ENCODE peak calls at places on chromosomes 1 and 21, in four cellular contexts. One of them, this sample, is unnamed.

GRCh38 chr21:36355071-36355680 is 30.0 kb upstream of the CHAF1B start:
- DNase-seq in GM13977: no peak
- DNase-seq in psoas muscle: no peak
- DNase-seq in thoracic aorta: no peak
- DNase-seq in this sample: no peak

GRCh38 chr1:19771350-19771749 is 28.4 kb downstream of the TMCO4 start:
- DNase-seq in GM13977: no peak
- DNase-seq in thoracic aorta: no peak
- DNase-seq in psoas muscle: no peak
- DNase-seq in this sample: no peak

GRCh38 chr1:89546082-89546889 is 21.7 kb downstream of the LRRC8B start:
- DNase-seq in thoracic aorta: no peak
- DNase-seq in psoas muscle: no peak
- DNase-seq in GM13977: no peak
- DNase-seq in this sample: no peak

GRCh38 chr1:158027485-158027884 is 34.0 kb downstream of the KIRREL1 start:
- DNase-seq in GM13977: no peak
- DNase-seq in psoas muscle: no peak
- DNase-seq in thoracic aorta: no peak
- DNase-seq in this sample: no peak

GRCh38 chr21:25215698-25216384 is 391.4 kb downstream of the MRPL39 start:
- DNase-seq in GM13977: no peak
- DNase-seq in psoas muscle: no peak
- DNase-seq in thoracic aorta: no peak
- DNase-seq in this sample: no peak

GRCh38 chr1:86887479-86888162 is 26.3 kb downstream of the SELENOF start:
- DNase-seq in GM13977: no peak
- DNase-seq in thoracic aorta: no peak
- DNase-seq in psoas muscle: no peak
- DNase-seq in this sample: no peak

GRCh38 chr1:164635784-164636729 is 77.1 kb downstream of the PBX1 start:
- DNase-seq in thoracic aorta: no peak
- DNase-seq in GM13977: no peak
- DNase-seq in psoas muscle: no peak
- DNase-seq in this sample: no peak

GRCh38 chr1:89633103-89633744 is at the start of gene LRRC8C:
- DNase-seq in psoas muscle: peak
- DNase-seq in GM13977: peak
- DNase-seq in thoracic aorta: no peak
- DNase-seq in this sample: peak

GRCh38 chr1:3787347-3787710 is 9.0 kb downstream of the LRRC47 start:
- DNase-seq in thoracic aorta: no peak
- DNase-seq in psoas muscle: no peak
- DNase-seq in GM13977: no peak
- DNase-seq in this sample: no peak

GRCh38 chr1:99849413-99849743 is 783 bp upstream of the AGL start:
- DNase-seq in psoas muscle: no peak
- DNase-seq in thoracic aorta: no peak
- DNase-seq in GM13977: no peak
- DNase-seq in this sample: peak

GRCh38 chr1:160359559-160360226 is 7.2 kb upstream of the NHLH1 start:
- DNase-seq in thoracic aorta: no peak
- DNase-seq in GM13977: no peak
- DNase-seq in psoas muscle: no peak
- DNase-seq in this sample: no peak

GRCh38 chr1:93617670-93618488 is 63.8 kb downstream of the BCAR3 start:
- DNase-seq in psoas muscle: no peak
- DNase-seq in thoracic aorta: no peak
- DNase-seq in GM13977: no peak
- DNase-seq in this sample: no peak

GRCh38 chr1:96236156-96236739 is 485.3 kb upstream of the PTBP2 start:
- DNase-seq in psoas muscle: no peak
- DNase-seq in GM13977: peak
- DNase-seq in thoracic aorta: no peak
- DNase-seq in this sample: peak

GRCh38 chr1:47424336-47424982 is 8.4 kb downstream of the FOXE3 start:
- DNase-seq in psoas muscle: no peak
- DNase-seq in thoracic aorta: no peak
- DNase-seq in GM13977: no peak
- DNase-seq in this sample: no peak

GRCh38 chr1:41977329-41977728 is 58.6 kb upstream of the HIVEP3 start:
- DNase-seq in psoas muscle: no peak
- DNase-seq in thoracic aorta: no peak
- DNase-seq in GM13977: no peak
- DNase-seq in this sample: no peak

GRCh38 chr1:55352080-55352800 is 137.1 kb upstream of the USP24 start:
- DNase-seq in GM13977: no peak
- DNase-seq in thoracic aorta: no peak
- DNase-seq in psoas muscle: peak
- DNase-seq in this sample: no peak

GRCh38 chr1:92902406-92902744 is 58.9 kb downstream of the DIPK1A start:
- DNase-seq in GM13977: no peak
- DNase-seq in thoracic aorta: no peak
- DNase-seq in psoas muscle: no peak
- DNase-seq in this sample: no peak

GRCh38 chr21:31731112-31731801 is 661 bp downstream of the SCAF4 start:
- DNase-seq in GM13977: peak
- DNase-seq in thoracic aorta: no peak
- DNase-seq in psoas muscle: peak
- DNase-seq in this sample: peak
- TF ChIP-seq CTCF in GM13977: peak
- TF ChIP-seq CTCF in thoracic aorta: no peak
- TF ChIP-seq CTCF in psoas muscle: peak
- TF ChIP-seq CTCF in this sample: no peak

GRCh38 chr1:24849653-24850295 is 80.3 kb downstream of the RUNX3 start:
- DNase-seq in GM13977: no peak
- DNase-seq in thoracic aorta: no peak
- DNase-seq in psoas muscle: no peak
- DNase-seq in this sample: no peak
- TF ChIP-seq CTCF in GM13977: peak
- TF ChIP-seq CTCF in thoracic aorta: no peak
- TF ChIP-seq CTCF in psoas muscle: no peak
- TF ChIP-seq CTCF in this sample: no peak

DNA sequence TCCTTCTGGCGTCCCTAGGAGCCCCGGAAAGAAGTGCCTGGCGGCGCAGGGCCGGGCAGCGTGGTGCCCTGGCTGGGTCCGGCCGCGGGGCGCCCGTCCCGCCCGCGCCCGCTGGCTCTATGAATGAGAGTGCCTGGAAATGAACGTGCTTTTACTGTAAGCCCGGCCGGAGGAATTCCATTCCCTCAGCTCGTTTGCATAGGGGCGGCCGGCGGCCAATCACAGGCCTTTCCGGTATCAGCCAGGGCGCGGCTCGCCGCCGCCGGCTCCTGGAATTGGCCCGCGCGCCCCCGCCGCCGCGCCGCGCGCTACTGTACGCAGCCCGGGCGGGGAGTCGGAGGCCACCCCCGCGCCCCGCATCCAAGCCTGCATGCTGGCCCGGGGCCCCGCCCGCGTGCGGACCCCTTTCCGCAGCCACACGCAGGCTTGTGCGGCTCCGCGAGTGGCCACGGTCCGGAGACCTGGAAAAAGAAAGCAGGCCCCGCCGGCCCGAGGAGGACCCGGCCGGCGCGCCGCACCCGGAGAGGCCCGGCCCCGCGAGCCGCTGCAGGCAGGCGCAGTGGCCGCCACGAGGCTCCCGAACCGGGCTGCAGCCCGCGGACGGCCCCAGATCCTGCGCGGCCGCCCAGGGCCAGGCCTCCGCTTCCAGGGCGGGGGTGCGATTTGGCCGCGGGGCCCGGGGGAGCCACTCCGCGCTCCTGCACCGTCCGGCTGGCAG is 160.4 kb downstream of the RUNX1 start:
- DNase-seq in thoracic aorta: peak
- DNase-seq in GM13977: peak
- DNase-seq in psoas muscle: peak
- DNase-seq in this sample: peak
- TF ChIP-seq CTCF in thoracic aorta: no peak
- TF ChIP-seq CTCF in GM13977: no peak
- TF ChIP-seq CTCF in psoas muscle: no peak
- TF ChIP-seq CTCF in this sample: no peak

GRCh38 chr1:17251246-17251645 is 2.3 kb downstream of the PADI3 start:
- DNase-seq in GM13977: no peak
- DNase-seq in thoracic aorta: no peak
- DNase-seq in psoas muscle: no peak
- DNase-seq in this sample: no peak

GRCh38 chr1:17245926-17246325 is 3.0 kb upstream of the PADI3 start:
- DNase-seq in psoas muscle: no peak
- DNase-seq in thoracic aorta: no peak
- DNase-seq in GM13977: no peak
- DNase-seq in this sample: peak

GRCh38 chr1:17251699-17252376 is 2.9 kb downstream of the PADI3 start:
- DNase-seq in psoas muscle: no peak
- DNase-seq in thoracic aorta: no peak
- DNase-seq in GM13977: no peak
- DNase-seq in this sample: no peak

GRCh38 chr1:17248781-17249180 is at the start of gene PADI3:
- DNase-seq in thoracic aorta: no peak
- DNase-seq in GM13977: no peak
- DNase-seq in psoas muscle: no peak
- DNase-seq in this sample: no peak

DNA sequence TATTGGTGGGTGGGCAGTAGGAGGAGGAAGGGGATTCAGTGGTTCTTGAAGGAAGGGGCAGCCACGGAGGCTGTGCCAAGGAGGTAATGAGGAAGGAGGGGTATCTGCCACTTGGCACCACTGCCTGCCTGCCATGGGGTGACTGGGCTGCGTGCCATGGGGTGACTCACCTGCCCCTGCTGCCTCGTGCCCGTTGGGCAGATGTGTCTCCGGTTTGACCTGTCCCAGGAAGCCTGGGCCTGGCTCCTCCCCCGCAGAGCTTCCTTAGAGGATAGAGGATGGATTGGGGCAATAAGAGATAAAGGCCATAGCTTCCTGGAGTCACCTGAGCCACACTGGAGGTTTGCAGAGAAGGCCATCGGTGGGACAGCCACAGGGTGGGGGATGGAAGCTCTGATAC is 1.7 kb downstream of the PADI3 start:
- DNase-seq in psoas muscle: no peak
- DNase-seq in thoracic aorta: no peak
- DNase-seq in GM13977: no peak
- DNase-seq in this sample: no peak
- TF ChIP-seq CTCF in psoas muscle: no peak
- TF ChIP-seq CTCF in thoracic aorta: no peak
- TF ChIP-seq CTCF in GM13977: no peak
- TF ChIP-seq CTCF in this sample: no peak

DNA sequence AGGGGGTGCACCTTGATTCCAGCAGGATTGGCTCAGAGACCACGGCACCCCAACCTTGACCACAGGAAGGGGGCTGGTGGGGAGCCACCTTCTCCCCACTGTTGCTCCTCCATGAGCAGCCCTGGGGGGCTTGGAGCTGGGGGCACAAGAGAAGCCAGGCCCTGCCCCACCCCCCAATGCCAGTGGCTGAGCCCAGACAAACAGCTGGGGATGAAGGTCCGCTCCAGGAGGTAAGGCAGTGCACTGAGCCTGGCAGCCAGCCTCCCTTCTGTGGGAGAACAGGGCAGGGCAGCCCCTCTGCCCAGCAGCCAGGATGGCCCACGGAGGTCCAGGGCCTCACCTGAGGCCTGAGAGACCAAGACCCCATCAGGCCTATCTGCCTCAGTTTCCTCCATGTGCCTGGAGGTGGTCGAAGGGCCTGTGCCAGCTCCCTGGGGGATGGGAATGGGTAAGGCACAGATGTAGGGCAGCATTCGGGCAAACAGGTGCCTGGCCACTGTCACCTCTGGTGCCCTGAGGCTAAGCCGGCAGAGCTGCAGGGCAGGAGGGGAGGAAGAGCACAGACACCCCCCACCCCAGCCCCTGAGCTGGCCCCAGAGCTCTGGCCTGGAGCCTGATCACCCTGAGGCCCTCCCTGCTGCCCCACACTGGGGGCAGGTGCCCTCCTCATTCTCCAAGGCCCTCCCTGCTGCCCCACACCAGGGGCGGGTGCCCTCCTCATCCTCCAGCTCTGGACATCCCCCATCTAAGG is 7.1 kb downstream of the ITGB2 start:
- DNase-seq in psoas muscle: no peak
- DNase-seq in GM13977: no peak
- DNase-seq in thoracic aorta: no peak
- DNase-seq in this sample: peak
- TF ChIP-seq CTCF in psoas muscle: no peak
- TF ChIP-seq CTCF in GM13977: no peak
- TF ChIP-seq CTCF in thoracic aorta: no peak
- TF ChIP-seq CTCF in this sample: no peak

DNA sequence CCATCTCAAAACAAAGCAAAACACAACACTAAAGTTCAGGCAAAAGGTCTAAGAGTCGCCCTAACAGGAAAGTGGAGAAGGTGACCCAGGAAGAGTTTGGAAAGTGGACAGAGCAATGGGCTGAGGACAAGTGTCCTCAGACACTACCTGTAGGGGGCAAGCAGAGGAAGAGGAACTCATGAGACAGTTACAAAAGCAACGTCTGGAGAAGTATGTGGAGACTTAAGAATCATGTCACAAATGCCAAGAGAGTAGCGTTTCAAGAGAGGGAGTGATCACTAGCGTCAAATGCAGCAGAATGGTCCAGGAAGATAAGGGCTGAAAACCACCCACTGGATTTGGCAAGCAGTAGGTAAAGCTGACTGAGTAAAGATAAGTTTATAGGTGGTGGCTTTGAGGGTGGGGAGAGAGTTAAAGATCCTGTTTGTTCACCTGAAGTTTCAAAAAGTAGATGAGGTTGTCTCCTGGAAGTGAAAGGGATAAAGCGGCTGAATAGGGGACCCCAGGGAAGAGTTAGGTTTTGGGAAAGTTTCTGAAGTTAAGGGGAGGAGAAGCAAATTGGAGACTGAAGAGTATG is 3.2 kb downstream of the BSDC1 start:
- DNase-seq in thoracic aorta: no peak
- DNase-seq in GM13977: no peak
- DNase-seq in psoas muscle: no peak
- DNase-seq in this sample: no peak
- TF ChIP-seq CTCF in thoracic aorta: no peak
- TF ChIP-seq CTCF in GM13977: no peak
- TF ChIP-seq CTCF in psoas muscle: no peak
- TF ChIP-seq CTCF in this sample: no peak

DNA sequence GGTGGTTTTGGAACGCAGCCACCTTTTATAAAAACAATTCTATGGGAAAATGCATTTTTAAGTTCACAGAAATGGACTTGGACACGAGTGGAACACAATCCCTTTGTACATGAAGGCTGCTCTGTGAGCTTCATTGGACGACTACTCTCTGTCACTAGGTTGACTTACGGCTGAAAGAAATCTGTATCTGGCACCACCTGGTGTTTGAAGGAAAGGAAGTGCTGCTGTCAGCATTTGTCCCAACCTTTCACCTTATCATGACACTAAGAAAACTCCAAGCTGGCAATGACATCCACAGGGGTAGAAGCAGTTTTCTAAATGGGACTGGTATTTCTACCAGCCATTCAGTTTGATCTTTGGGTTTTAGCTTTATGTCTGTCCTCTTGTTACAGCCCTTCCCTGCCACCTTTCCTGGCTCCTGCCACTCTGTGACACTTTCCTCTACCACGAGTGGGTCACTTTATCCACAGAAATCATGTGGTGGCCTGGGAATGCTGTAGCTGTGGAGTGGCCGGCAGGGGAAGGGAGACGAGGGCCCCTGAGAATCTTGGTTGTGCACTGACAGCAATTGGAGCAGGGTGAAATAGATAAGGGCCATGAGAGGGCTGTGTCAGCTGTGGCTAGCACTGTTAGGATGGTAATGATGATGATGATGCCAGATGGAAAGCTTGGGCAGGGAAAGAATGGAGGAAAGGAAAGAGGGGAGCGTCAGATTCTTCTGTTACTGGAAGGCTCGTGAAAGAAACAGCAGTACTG is 85.2 kb downstream of the TBX19 start:
- DNase-seq in thoracic aorta: no peak
- DNase-seq in psoas muscle: no peak
- DNase-seq in GM13977: no peak
- DNase-seq in this sample: no peak
- TF ChIP-seq CTCF in thoracic aorta: no peak
- TF ChIP-seq CTCF in psoas muscle: no peak
- TF ChIP-seq CTCF in GM13977: no peak
- TF ChIP-seq CTCF in this sample: no peak

This sample was measured in left lung.